ENCODE peak calls at places on chromosomes 2 and 18, in ten cellular contexts. Q is HEK293T, E is A549, U is T follicular helper cell, J is HT-29, Z is left kidney, R is NCI-H774, F is germinal center, T is ovary, I is AG09309. Y is an unnamed sample.

GRCh38 chr2:50401772-50402653 is 629.9 kb downstream of the NRXN1 start:
- DNase-seq in Q (peak), E (peak), U (no peak), J (peak), Z (peak), R (no peak), F (peak), T (peak), I (no peak), Y (peak)

GRCh38 chr2:234288974-234289455 is 207.9 kb downstream of the ARL4C start:
- DNase-seq in Q (peak), E (peak), U (peak), J (peak), Z (peak), R (peak), F (peak), T (peak), I (no peak), Y (peak)

GRCh38 chr2:43192939-43193651 is 33.3 kb downstream of the ZFP36L2 start:
- DNase-seq in Q (no peak), E (no peak), U (no peak), J (no peak), Z (no peak), R (no peak), F (no peak), T (no peak), I (no peak), Y (no peak)

GRCh38 chr18:79169958-79170555 is 100.9 kb downstream of the ATP9B start:
- DNase-seq in Q (no peak), E (no peak), U (no peak), J (peak), Z (peak), R (no peak), F (no peak), T (no peak), I (no peak), Y (no peak)

GRCh38 chr18:35936951-35937350 is 35.5 kb upstream of the RMP24 start:
- DNase-seq in Q (no peak), E (no peak), U (no peak), J (no peak), Z (no peak), R (no peak), F (no peak), T (no peak), I (no peak), Y (no peak)

GRCh38 chr2:195513119-195513518 is 143.9 kb upstream of the SLC39A10 start:
- DNase-seq in Q (no peak), E (no peak), U (no peak), J (no peak), Z (no peak), R (no peak), F (no peak), T (no peak), I (no peak), Y (no peak)

GRCh38 chr18:13539050-13539449 is 187.3 kb downstream of the FAM210A start:
- DNase-seq in Q (no peak), E (peak), U (peak), J (no peak), Z (no peak), R (peak), F (peak), T (no peak), I (no peak), Y (no peak)

GRCh38 chr2:236744316-236745105 is 174.9 kb downstream of the ACKR3 start:
- DNase-seq in Q (no peak), E (no peak), U (no peak), J (no peak), Z (no peak), R (no peak), F (no peak), T (no peak), I (peak), Y (no peak)

GRCh38 chr18:48933578-48934399 is 17.0 kb downstream of the SMAD7 start:
- DNase-seq in Q (no peak), E (no peak), U (no peak), J (no peak), Z (no peak), R (peak), F (no peak), T (peak), I (no peak), Y (no peak)

GRCh38 chr2:229408356-229408755 is 137.3 kb upstream of the PID1 start:
- DNase-seq in Q (no peak), E (peak), U (no peak), J (peak), Z (no peak), R (no peak), F (no peak), T (peak), I (peak), Y (peak)

GRCh38 chr2:158723921-158724802 is 71.0 kb upstream of the DAPL1 start:
- DNase-seq in Q (peak), E (peak), U (no peak), J (peak), Z (peak), R (no peak), F (no peak), T (no peak), I (no peak), Y (peak)

GRCh38 chr2:25981596-25982272 is 563 bp downstream of the KIF3C start:
- DNase-seq in Q (peak), E (no peak), U (no peak), J (no peak), Z (no peak), R (no peak), F (peak), T (peak), I (no peak), Y (no peak)